ENCODE peak calls at places on chromosomes 6 and 20, in nine cellular contexts. One of them, this sample, is unnamed.

GRCh38 chr20:61925555-61926252 is 140.0 kb downstream of the TAF4 start:
- DNase-seq in heart right ventricle: no peak
- DNase-seq in kidney epithelial cell: no peak
- DNase-seq in heart left ventricle: no peak
- DNase-seq in foreskin fibroblast: peak; percentile 7
- DNase-seq in gastrocnemius medialis: no peak
- DNase-seq in right cardiac atrium: no peak
- DNase-seq in OCI-LY7: no peak
- DNase-seq in right atrium auricular region: no peak
- DNase-seq in this sample: no peak

GRCh38 chr6:20559924-20560551 is 25.8 kb downstream of the CDKAL1 start:
- DNase-seq in heart right ventricle: no peak
- DNase-seq in OCI-LY7: no peak
- DNase-seq in foreskin fibroblast: peak; percentile 28
- DNase-seq in kidney epithelial cell: no peak
- DNase-seq in gastrocnemius medialis: no peak
- DNase-seq in heart left ventricle: no peak
- DNase-seq in right cardiac atrium: no peak
- DNase-seq in right atrium auricular region: no peak
- DNase-seq in this sample: no peak

GRCh38 chr6:13454286-13455221 is 32.8 kb downstream of the GFOD1 start:
- DNase-seq in foreskin fibroblast: peak; percentile 65
- DNase-seq in gastrocnemius medialis: peak; percentile 64
- DNase-seq in right cardiac atrium: peak; percentile 72
- DNase-seq in OCI-LY7: peak; percentile 41
- DNase-seq in heart right ventricle: peak; percentile 58
- DNase-seq in kidney epithelial cell: no peak
- DNase-seq in heart left ventricle: peak; percentile 51
- DNase-seq in right atrium auricular region: peak; percentile 70
- DNase-seq in this sample: peak; percentile 8

GRCh38 chr6:13729891-13730290 is 18.3 kb upstream of the RANBP9 start:
- DNase-seq in kidney epithelial cell: no peak
- DNase-seq in foreskin fibroblast: peak; percentile 65
- DNase-seq in right cardiac atrium: no peak
- DNase-seq in heart left ventricle: no peak
- DNase-seq in OCI-LY7: no peak
- DNase-seq in heart right ventricle: no peak
- DNase-seq in gastrocnemius medialis: no peak
- DNase-seq in right atrium auricular region: no peak
- DNase-seq in this sample: no peak

GRCh38 chr6:7062445-7063162 is 45.2 kb upstream of the RREB1 start:
- DNase-seq in right cardiac atrium: no peak
- DNase-seq in OCI-LY7: no peak
- DNase-seq in heart right ventricle: no peak
- DNase-seq in heart left ventricle: no peak
- DNase-seq in foreskin fibroblast: no peak
- DNase-seq in kidney epithelial cell: no peak
- DNase-seq in gastrocnemius medialis: no peak
- DNase-seq in right atrium auricular region: no peak
- DNase-seq in this sample: no peak

GRCh38 chr6:157124855-157125254 is 198.5 kb downstream of the TMEM242 start:
- DNase-seq in gastrocnemius medialis: no peak
- DNase-seq in kidney epithelial cell: no peak
- DNase-seq in OCI-LY7: no peak
- DNase-seq in right cardiac atrium: no peak
- DNase-seq in heart left ventricle: no peak
- DNase-seq in heart right ventricle: no peak
- DNase-seq in foreskin fibroblast: no peak
- DNase-seq in right atrium auricular region: no peak
- DNase-seq in this sample: no peak

GRCh38 chr6:5373430-5373829 is 112.1 kb downstream of the FARS2 start:
- DNase-seq in gastrocnemius medialis: no peak
- DNase-seq in right atrium auricular region: no peak
- DNase-seq in OCI-LY7: no peak
- DNase-seq in heart left ventricle: no peak
- DNase-seq in foreskin fibroblast: no peak
- DNase-seq in kidney epithelial cell: no peak
- DNase-seq in right cardiac atrium: no peak
- DNase-seq in heart right ventricle: no peak
- DNase-seq in this sample: no peak

GRCh38 chr6:90383212-90383611 is 86.6 kb upstream of the BACH2 start:
- DNase-seq in right atrium auricular region: no peak
- DNase-seq in right cardiac atrium: no peak
- DNase-seq in kidney epithelial cell: no peak
- DNase-seq in gastrocnemius medialis: no peak
- DNase-seq in foreskin fibroblast: no peak
- DNase-seq in heart left ventricle: no peak
- DNase-seq in OCI-LY7: peak; percentile 89
- DNase-seq in heart right ventricle: no peak
- DNase-seq in this sample: no peak

GRCh38 chr20:53706511-53707031 is 112.9 kb upstream of the ZNF217 start:
- DNase-seq in right cardiac atrium: no peak
- DNase-seq in foreskin fibroblast: peak; percentile 47
- DNase-seq in OCI-LY7: peak; percentile 58
- DNase-seq in heart right ventricle: no peak
- DNase-seq in kidney epithelial cell: no peak
- DNase-seq in heart left ventricle: no peak
- DNase-seq in gastrocnemius medialis: no peak
- DNase-seq in right atrium auricular region: no peak
- DNase-seq in this sample: no peak

GRCh38 chr6:105432797-105433196 is 29.9 kb upstream of the PREP start:
- DNase-seq in heart left ventricle: no peak
- DNase-seq in kidney epithelial cell: peak; percentile 79
- DNase-seq in right atrium auricular region: no peak
- DNase-seq in foreskin fibroblast: peak; percentile 86
- DNase-seq in gastrocnemius medialis: no peak
- DNase-seq in heart right ventricle: no peak
- DNase-seq in OCI-LY7: no peak
- DNase-seq in right cardiac atrium: no peak
- DNase-seq in this sample: peak; percentile 31

GRCh38 chr6:167407239-167408064 is 82.6 kb downstream of the TTLL2 start:
- DNase-seq in kidney epithelial cell: no peak
- DNase-seq in OCI-LY7: no peak
- DNase-seq in right cardiac atrium: no peak
- DNase-seq in heart right ventricle: no peak
- DNase-seq in gastrocnemius medialis: no peak
- DNase-seq in foreskin fibroblast: no peak
- DNase-seq in heart left ventricle: no peak
- DNase-seq in right atrium auricular region: no peak
- DNase-seq in this sample: no peak

GRCh38 chr6:148016013-148016412 is 326.6 kb upstream of the SASH1 start:
- DNase-seq in right cardiac atrium: no peak
- DNase-seq in OCI-LY7: no peak
- DNase-seq in right atrium auricular region: no peak
- DNase-seq in kidney epithelial cell: no peak
- DNase-seq in foreskin fibroblast: no peak
- DNase-seq in heart left ventricle: no peak
- DNase-seq in heart right ventricle: no peak
- DNase-seq in gastrocnemius medialis: no peak
- DNase-seq in this sample: no peak

GRCh38 chr6:16883414-16883813 is 122.2 kb upstream of the ATXN1 start:
- DNase-seq in right atrium auricular region: no peak
- DNase-seq in right cardiac atrium: no peak
- DNase-seq in OCI-LY7: no peak
- DNase-seq in foreskin fibroblast: no peak
- DNase-seq in heart left ventricle: no peak
- DNase-seq in kidney epithelial cell: no peak
- DNase-seq in gastrocnemius medialis: no peak
- DNase-seq in heart right ventricle: no peak
- DNase-seq in this sample: no peak

GRCh38 chr20:57652865-57653545 is 32.8 kb upstream of the ZBP1 start:
- DNase-seq in kidney epithelial cell: no peak
- DNase-seq in right atrium auricular region: peak; percentile 34
- DNase-seq in heart left ventricle: peak; percentile 24
- DNase-seq in foreskin fibroblast: no peak
- DNase-seq in heart right ventricle: peak; percentile 2
- DNase-seq in OCI-LY7: peak; percentile 37
- DNase-seq in gastrocnemius medialis: no peak
- DNase-seq in right cardiac atrium: no peak
- DNase-seq in this sample: no peak

GRCh38 chr6:150267686-150268561 is 100.9 kb upstream of the IYD start:
- DNase-seq in gastrocnemius medialis: peak; percentile 78
- DNase-seq in kidney epithelial cell: no peak
- DNase-seq in right cardiac atrium: no peak
- DNase-seq in right atrium auricular region: no peak
- DNase-seq in OCI-LY7: no peak
- DNase-seq in heart left ventricle: no peak
- DNase-seq in foreskin fibroblast: peak; percentile 83
- DNase-seq in heart right ventricle: no peak
- DNase-seq in this sample: no peak

GRCh38 chr6:150252714-150253444 is 110.0 kb downstream of the PPP1R14C start:
- DNase-seq in heart right ventricle: peak; percentile 32
- DNase-seq in foreskin fibroblast: no peak
- DNase-seq in kidney epithelial cell: no peak
- DNase-seq in right cardiac atrium: no peak
- DNase-seq in heart left ventricle: no peak
- DNase-seq in gastrocnemius medialis: peak; percentile 57
- DNase-seq in OCI-LY7: no peak
- DNase-seq in right atrium auricular region: no peak
- DNase-seq in this sample: peak; percentile 83

GRCh38 chr6:7895125-7895423 is 15.5 kb downstream of the TXNDC5 start:
- DNase-seq in kidney epithelial cell: no peak
- DNase-seq in gastrocnemius medialis: no peak
- DNase-seq in foreskin fibroblast: no peak
- DNase-seq in heart left ventricle: no peak
- DNase-seq in right atrium auricular region: no peak
- DNase-seq in OCI-LY7: no peak
- DNase-seq in heart right ventricle: no peak
- DNase-seq in right cardiac atrium: no peak
- DNase-seq in this sample: no peak

GRCh38 chr6:26319405-26320128 is 45.4 kb upstream of the BTN3A2 start:
- DNase-seq in right cardiac atrium: no peak
- DNase-seq in gastrocnemius medialis: no peak
- DNase-seq in foreskin fibroblast: peak; percentile 16
- DNase-seq in kidney epithelial cell: no peak
- DNase-seq in heart left ventricle: no peak
- DNase-seq in OCI-LY7: no peak
- DNase-seq in heart right ventricle: no peak
- DNase-seq in right atrium auricular region: no peak
- DNase-seq in this sample: no peak
- H3K4me3 ChIP-seq in right cardiac atrium: no peak overlapping the region
- H3K4me3 ChIP-seq in gastrocnemius medialis: no peak overlapping the region
- H3K4me3 ChIP-seq in foreskin fibroblast: no peak overlapping the region
- H3K4me3 ChIP-seq in kidney epithelial cell: no peak overlapping the region
- H3K4me3 ChIP-seq in heart left ventricle: no peak overlapping the region
- H3K4me3 ChIP-seq in OCI-LY7: no peak overlapping the region
- H3K4me3 ChIP-seq in heart right ventricle: no peak overlapping the region
- H3K4me3 ChIP-seq in right atrium auricular region: no peak overlapping the region
- H3K4me3 ChIP-seq in this sample: no peak overlapping the region

GRCh38 chr6:139370707-139371345 is 3.6 kb downstream of the CITED2 start:
- DNase-seq in kidney epithelial cell: no peak
- DNase-seq in OCI-LY7: no peak
- DNase-seq in gastrocnemius medialis: no peak
- DNase-seq in foreskin fibroblast: peak; percentile 67
- DNase-seq in heart left ventricle: no peak
- DNase-seq in heart right ventricle: no peak
- DNase-seq in right atrium auricular region: no peak
- DNase-seq in right cardiac atrium: no peak
- DNase-seq in this sample: no peak
- H3K4me3 ChIP-seq in kidney epithelial cell: peak overlapping the region; percentile 74
- H3K4me3 ChIP-seq in OCI-LY7: no peak overlapping the region
- H3K4me3 ChIP-seq in gastrocnemius medialis: peak overlapping the region; percentile 85
- H3K4me3 ChIP-seq in foreskin fibroblast: peak overlapping the region; percentile 89
- H3K4me3 ChIP-seq in heart left ventricle: peak overlapping the region; percentile 92
- H3K4me3 ChIP-seq in heart right ventricle: peak overlapping the region; percentile 97
- H3K4me3 ChIP-seq in right atrium auricular region: peak overlapping the region; percentile 87
- H3K4me3 ChIP-seq in right cardiac atrium: peak overlapping the region; percentile 85
- H3K4me3 ChIP-seq in this sample: no peak overlapping the region

GRCh38 chr6:32818867-32819266 is 2.1 kb upstream of the HLA-DOB start:
- DNase-seq in heart right ventricle: no peak
- DNase-seq in OCI-LY7: no peak
- DNase-seq in heart left ventricle: no peak
- DNase-seq in right cardiac atrium: no peak
- DNase-seq in foreskin fibroblast: no peak
- DNase-seq in gastrocnemius medialis: no peak
- DNase-seq in right atrium auricular region: no peak
- DNase-seq in kidney epithelial cell: no peak
- DNase-seq in this sample: no peak

GRCh38 chr6:32815996-32816395 is 806 bp downstream of the HLA-DOB start:
- DNase-seq in right cardiac atrium: no peak
- DNase-seq in OCI-LY7: peak; percentile 96
- DNase-seq in heart left ventricle: no peak
- DNase-seq in kidney epithelial cell: no peak
- DNase-seq in gastrocnemius medialis: no peak
- DNase-seq in right atrium auricular region: no peak
- DNase-seq in heart right ventricle: no peak
- DNase-seq in foreskin fibroblast: no peak
- DNase-seq in this sample: no peak

GRCh38 chr6:32814145-32814544 is 2.7 kb downstream of the HLA-DOB start:
- DNase-seq in heart left ventricle: no peak
- DNase-seq in right cardiac atrium: no peak
- DNase-seq in right atrium auricular region: no peak
- DNase-seq in OCI-LY7: no peak
- DNase-seq in foreskin fibroblast: no peak
- DNase-seq in kidney epithelial cell: no peak
- DNase-seq in heart right ventricle: no peak
- DNase-seq in gastrocnemius medialis: no peak
- DNase-seq in this sample: no peak

GRCh38 chr6:32815115-32815514 is 1.7 kb downstream of the HLA-DOB start:
- DNase-seq in gastrocnemius medialis: no peak
- DNase-seq in right atrium auricular region: no peak
- DNase-seq in OCI-LY7: peak; percentile 27
- DNase-seq in right cardiac atrium: no peak
- DNase-seq in heart right ventricle: no peak
- DNase-seq in kidney epithelial cell: no peak
- DNase-seq in heart left ventricle: no peak
- DNase-seq in foreskin fibroblast: no peak
- DNase-seq in this sample: no peak

DNA sequence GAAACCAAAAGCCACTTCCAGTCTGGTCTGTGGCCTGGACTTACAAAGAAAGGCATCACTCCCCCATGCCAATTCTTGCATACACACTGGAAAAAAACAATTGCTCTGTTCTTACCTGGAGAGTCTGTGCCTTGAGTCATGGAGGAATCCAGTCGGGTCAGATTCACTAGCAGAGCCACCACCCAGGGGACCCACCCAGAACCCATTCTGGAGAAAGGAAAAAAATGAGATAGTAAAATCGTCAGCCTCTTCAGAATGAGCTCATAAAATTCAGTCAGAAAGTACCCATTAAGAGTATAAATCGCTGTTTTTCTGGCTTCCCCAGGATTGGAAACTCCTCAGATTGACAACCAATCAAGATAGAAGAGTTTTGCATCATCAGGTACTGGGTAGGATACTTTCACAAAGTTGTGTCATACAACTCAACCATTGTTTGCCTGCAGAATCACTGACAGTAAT is at the start of gene HLA-DOB:
- DNase-seq in gastrocnemius medialis: no peak
- DNase-seq in heart right ventricle: no peak
- DNase-seq in OCI-LY7: peak; percentile 86
- DNase-seq in right cardiac atrium: no peak
- DNase-seq in heart left ventricle: no peak
- DNase-seq in right atrium auricular region: no peak
- DNase-seq in foreskin fibroblast: no peak
- DNase-seq in kidney epithelial cell: no peak
- DNase-seq in this sample: no peak
- H3K4me3 ChIP-seq in gastrocnemius medialis: no peak within 1 kb of the TSS
- H3K4me3 ChIP-seq in heart right ventricle: peak within 1 kb of the TSS; percentile 25
- H3K4me3 ChIP-seq in OCI-LY7: peak within 1 kb of the TSS; percentile 69
- H3K4me3 ChIP-seq in right cardiac atrium: no peak within 1 kb of the TSS
- H3K4me3 ChIP-seq in heart left ventricle: no peak within 1 kb of the TSS
- H3K4me3 ChIP-seq in right atrium auricular region: no peak within 1 kb of the TSS
- H3K4me3 ChIP-seq in foreskin fibroblast: no peak within 1 kb of the TSS
- H3K4me3 ChIP-seq in kidney epithelial cell: no peak within 1 kb of the TSS
- H3K4me3 ChIP-seq in this sample: no peak within 1 kb of the TSS

GRCh38 chr6:160312900-160313299 is 35.3 kb upstream of the SLC22A3 start:
- DNase-seq in OCI-LY7: no peak
- DNase-seq in foreskin fibroblast: no peak
- DNase-seq in gastrocnemius medialis: no peak
- DNase-seq in kidney epithelial cell: no peak
- DNase-seq in right cardiac atrium: no peak
- DNase-seq in heart left ventricle: no peak
- DNase-seq in heart right ventricle: no peak
- DNase-seq in right atrium auricular region: no peak
- DNase-seq in this sample: no peak
- H3K4me3 ChIP-seq in OCI-LY7: no peak overlapping the region
- H3K4me3 ChIP-seq in foreskin fibroblast: no peak overlapping the region
- H3K4me3 ChIP-seq in gastrocnemius medialis: no peak overlapping the region
- H3K4me3 ChIP-seq in kidney epithelial cell: no peak overlapping the region
- H3K4me3 ChIP-seq in right cardiac atrium: no peak overlapping the region
- H3K4me3 ChIP-seq in heart left ventricle: no peak overlapping the region
- H3K4me3 ChIP-seq in heart right ventricle: no peak overlapping the region
- H3K4me3 ChIP-seq in right atrium auricular region: no peak overlapping the region
- H3K4me3 ChIP-seq in this sample: no peak overlapping the region